ENCODE peak calls at places on chromosomes 3 and 15, in seven cellular contexts. X is breast epithelium, W is AG10803, Z is LNCaP clone FGC, S is cardiac fibroblast, Q is astrocyte, O is GM12865. C is an unnamed sample.

GRCh38 chr15:101126618-101127502 is 125.0 kb downstream of the CHSY1 start:
- DNase-seq in X (no peak), W (peak; percentile 85), Z (no peak), S (peak; percentile 62), Q (peak; percentile 64), O (peak; percentile 42), C (no peak)

GRCh38 chr15:84734794-84735479 is 13.5 kb upstream of the ZNF592 start:
- DNase-seq in X (peak; percentile 78), W (no peak), Z (no peak), S (peak; percentile 18), Q (peak; percentile 72), O (peak; percentile 92), C (peak; percentile 73)

GRCh38 chr15:42549052-42549491 is 434 bp downstream of the HAUS2 start:
- DNase-seq in X (no peak), W (peak; percentile 15), Z (no peak), S (peak; percentile 35), Q (peak; percentile 18), O (peak; percentile 51), C (no peak)

GRCh38 chr3:51358981-51359380 is 26.1 kb upstream of the MANF start:
- DNase-seq in X (no peak), W (no peak), Z (no peak), S (no peak), Q (no peak), O (no peak), C (no peak)

GRCh38 chr15:65088643-65089021 is 12.1 kb downstream of the KBTBD13 start:
- DNase-seq in X (no peak), W (no peak), Z (no peak), S (no peak), Q (no peak), O (no peak), C (no peak)

GRCh38 chr3:196969001-196969659 is 497 bp upstream of the PIGZ start:
- DNase-seq in X (no peak), W (peak; percentile 11), Z (no peak), S (no peak), Q (no peak), O (peak; percentile 79), C (no peak)

GRCh38 chr3:120274739-120275167 is 10.3 kb downstream of the GPR156 start:
- DNase-seq in X (no peak), W (no peak), Z (peak; percentile 26), S (peak; percentile 34), Q (peak; percentile 30), O (no peak), C (peak; percentile 35)

GRCh38 chr3:183330881-183331280 is 77.8 kb downstream of the B3GNT5 start:
- DNase-seq in X (no peak), W (no peak), Z (no peak), S (no peak), Q (no peak), O (no peak), C (no peak)

GRCh38 chr3:114194750-114195149 is 15.9 kb upstream of the DRD3 start:
- DNase-seq in X (no peak), W (no peak), Z (no peak), S (no peak), Q (peak; percentile 42), O (no peak), C (no peak)

GRCh38 chr3:45547764-45548683 is 46.5 kb upstream of the LIMD1 start:
- DNase-seq in X (no peak), W (peak; percentile 96), Z (no peak), S (peak; percentile 31), Q (peak; percentile 60), O (no peak), C (no peak)

GRCh38 chr3:186362988-186363387 is 954 bp upstream of the DGKG start:
- DNase-seq in X (no peak), W (no peak), Z (no peak), S (no peak), Q (peak; percentile 47), O (no peak), C (no peak)

GRCh38 chr3:97815149-97815917 is 6.5 kb upstream of the CRYBG3 start:
- DNase-seq in X (no peak), W (no peak), Z (no peak), S (no peak), Q (no peak), O (peak; percentile 17), C (no peak)

GRCh38 chr3:129658156-129658843 is 51.8 kb upstream of the PLXND1 start:
- DNase-seq in X (no peak), W (no peak), Z (no peak), S (no peak), Q (no peak), O (no peak), C (no peak)

GRCh38 chr3:46667061-46667621 is 26.3 kb downstream of the ALS2CL start:
- DNase-seq in X (no peak), W (no peak), Z (no peak), S (no peak), Q (no peak), O (no peak), C (peak; percentile 36)

GRCh38 chr15:91308855-91309254 is 208.8 kb downstream of the SV2B start:
- DNase-seq in X (no peak), W (no peak), Z (no peak), S (no peak), Q (no peak), O (no peak), C (no peak)

GRCh38 chr3:39917060-39917773 is 107.8 kb downstream of the MYRIP start:
- DNase-seq in X (no peak), W (peak; percentile 26), Z (no peak), S (peak; percentile 42), Q (no peak), O (no peak), C (no peak)

GRCh38 chr15:29134239-29134638 is 135.4 kb downstream of the NSMCE3 start:
- DNase-seq in X (no peak), W (no peak), Z (no peak), S (no peak), Q (no peak), O (no peak), C (no peak)

GRCh38 chr3:30986551-30986950 is 92.1 kb upstream of the GADL1 start:
- DNase-seq in X (no peak), W (no peak), Z (no peak), S (no peak), Q (no peak), O (no peak), C (no peak)

GRCh38 chr3:165854696-165855095 is 17.5 kb upstream of the BCHE start:
- DNase-seq in X (no peak), W (no peak), Z (no peak), S (peak; percentile 29), Q (peak; percentile 16), O (peak; percentile 10), C (no peak)

GRCh38 chr3:186909078-186909853 is 21.1 kb upstream of the ST6GAL1 start:
- DNase-seq in X (no peak), W (no peak), Z (no peak), S (no peak), Q (no peak), O (peak; percentile 79), C (no peak)

GRCh38 chr15:93029613-93030429 is 59.2 kb downstream of the RGMA start:
- DNase-seq in X (peak; percentile 23), W (no peak), Z (no peak), S (peak; percentile 55), Q (no peak), O (no peak), C (peak; percentile 75)

GRCh38 chr15:91468861-91469260 is 368.8 kb downstream of the SV2B start:
- DNase-seq in X (no peak), W (no peak), Z (no peak), S (no peak), Q (no peak), O (no peak), C (no peak)

GRCh38 chr3:179304605-179305004 is 18.2 kb upstream of the ZNF639 start:
- DNase-seq in X (no peak), W (no peak), Z (no peak), S (no peak), Q (no peak), O (no peak), C (no peak)

GRCh38 chr15:70203981-70204560 is 106.4 kb upstream of the TLE3 start:
- DNase-seq in X (no peak), W (no peak), Z (no peak), S (no peak), Q (no peak), O (no peak), C (no peak)

GRCh38 chr3:111748132-111748531 is 110.9 kb upstream of the PHLDB2 start:
- DNase-seq in X (no peak), W (no peak), Z (no peak), S (no peak), Q (no peak), O (no peak), C (no peak)

GRCh38 chr15:42919794-42920280 is 741 bp downstream of the TTBK2 start:
- DNase-seq in X (peak; percentile 23), W (peak; percentile 42), Z (no peak), S (peak; percentile 41), Q (peak; percentile 44), O (peak; percentile 46), C (peak; percentile 67)

DNA sequence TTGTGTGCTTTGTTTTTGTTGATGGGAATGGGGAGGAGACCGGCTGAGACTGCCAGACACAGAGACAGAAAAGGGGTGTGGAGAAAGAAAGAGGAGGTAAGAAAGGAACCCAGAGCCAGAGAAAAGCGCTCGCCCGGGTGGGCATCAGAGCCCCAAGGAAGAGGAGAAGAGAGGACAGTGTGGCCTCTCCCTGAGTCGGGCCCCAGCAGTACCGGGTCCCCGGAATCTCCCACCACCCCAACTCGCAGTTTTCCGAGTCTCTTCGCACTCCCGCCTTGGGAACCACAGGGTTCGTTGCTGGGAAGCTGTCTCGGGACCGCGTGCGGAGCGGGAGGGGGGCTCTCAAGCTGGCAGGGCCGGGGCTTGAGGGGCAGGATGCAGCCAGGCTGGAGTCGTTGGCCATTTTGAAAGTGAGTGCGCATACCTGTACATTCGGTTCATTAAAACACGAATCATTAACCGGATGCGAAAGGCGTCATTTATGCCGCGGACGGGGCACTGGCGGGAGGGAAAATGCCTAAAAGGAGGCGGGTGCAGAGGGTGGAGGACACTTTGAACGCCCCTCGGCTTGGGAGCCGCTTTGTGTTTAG is 3.2 kb downstream of the SKOR1 start:
- DNase-seq in X (no peak), W (no peak), Z (no peak), S (no peak), Q (no peak), O (no peak), C (no peak)
- H3K4me3 ChIP-seq in X (peak overlapping the region; percentile 12), W (no peak overlapping the region), Z (no peak overlapping the region), S (no peak overlapping the region), Q (no peak overlapping the region), O (no peak overlapping the region), C (peak overlapping the region; percentile 32)

GRCh38 chr3:94036909-94037507 is 8.6 kb upstream of the STX19 start:
- DNase-seq in X (no peak), W (peak; percentile 66), Z (peak; percentile 49), S (peak; percentile 49), Q (peak; percentile 10), O (peak; percentile 26), C (no peak)
- TF ChIP-seq CTCF in X (peak; percentile 25), W (peak; percentile 67), Z (peak; percentile 39), S (peak; percentile 73), Q (peak; percentile 51), O (peak; percentile 55), C (peak; percentile 57)

GRCh38 chr3:50276762-50277101 is 2.2 kb upstream of the LSMEM2 start:
- DNase-seq in X (no peak), W (no peak), Z (no peak), S (no peak), Q (no peak), O (no peak), C (no peak)
- H3K4me3 ChIP-seq in X (no peak overlapping the region), W (no peak overlapping the region), Z (no peak overlapping the region), S (no peak overlapping the region), Q (no peak overlapping the region), O (no peak overlapping the region), C (no peak overlapping the region)

DNA sequence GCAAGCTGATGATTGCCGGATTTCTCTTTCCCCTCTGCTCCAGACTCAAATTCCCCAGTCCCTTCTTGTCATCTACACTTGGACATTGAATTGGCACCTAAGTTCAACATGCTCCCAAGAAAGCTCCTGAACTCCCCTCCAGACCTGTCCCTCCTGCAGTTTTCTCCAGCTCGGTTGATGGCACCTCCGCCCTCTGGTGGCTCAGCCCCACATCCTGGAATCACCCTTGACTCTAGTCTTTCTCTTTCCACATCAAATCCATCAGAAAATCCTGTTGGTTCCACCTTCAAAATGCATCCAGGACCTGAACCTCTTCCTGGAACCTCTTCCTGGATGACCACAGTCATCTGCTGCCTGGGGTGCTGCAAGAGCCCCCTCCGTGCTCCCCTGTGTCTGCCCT is 60.1 kb downstream of the RASGRF1 start:
- DNase-seq in X (no peak), W (no peak), Z (no peak), S (no peak), Q (no peak), O (no peak), C (no peak)
- TF ChIP-seq CTCF in X (no peak), W (no peak), Z (no peak), S (no peak), Q (no peak), O (no peak), C (no peak)

C was measured in adrenal gland.